ENCODE peak calls at places on chromosomes 12 and 14, in ten cellular contexts. One of them, this sample, is unnamed.

GRCh38 chr14:100612879-100613455 is 25.8 kb upstream of the BEGAIN start:
- DNase-seq in MCF 10A: no peak
- DNase-seq in mammary epithelial cell: no peak
- DNase-seq in GM20000: no peak
- DNase-seq in K562: peak
- DNase-seq in CD8-positive, alpha-beta T cell: no peak
- DNase-seq in fibroblast of lung: no peak
- DNase-seq in HFFc6: no peak
- DNase-seq in AG04450: no peak
- DNase-seq in choroid plexus epithelial cell: no peak
- DNase-seq in this sample: no peak

GRCh38 chr14:90496379-90496778 is 99.5 kb downstream of the CALM1 start:
- DNase-seq in HFFc6: no peak
- DNase-seq in GM20000: no peak
- DNase-seq in fibroblast of lung: no peak
- DNase-seq in mammary epithelial cell: no peak
- DNase-seq in K562: no peak
- DNase-seq in MCF 10A: no peak
- DNase-seq in CD8-positive, alpha-beta T cell: no peak
- DNase-seq in choroid plexus epithelial cell: no peak
- DNase-seq in AG04450: no peak
- DNase-seq in this sample: peak

GRCh38 chr12:66269757-66270383 is 32.4 kb upstream of the HELB start:
- DNase-seq in GM20000: peak
- DNase-seq in HFFc6: peak
- DNase-seq in MCF 10A: peak
- DNase-seq in fibroblast of lung: peak
- DNase-seq in mammary epithelial cell: peak
- DNase-seq in choroid plexus epithelial cell: peak
- DNase-seq in K562: no peak
- DNase-seq in CD8-positive, alpha-beta T cell: peak
- DNase-seq in AG04450: peak
- DNase-seq in this sample: peak

GRCh38 chr14:25042362-25043299 is 7.3 kb downstream of the STXBP6 start:
- DNase-seq in CD8-positive, alpha-beta T cell: no peak
- DNase-seq in MCF 10A: no peak
- DNase-seq in HFFc6: peak
- DNase-seq in choroid plexus epithelial cell: peak
- DNase-seq in fibroblast of lung: peak
- DNase-seq in mammary epithelial cell: no peak
- DNase-seq in AG04450: no peak
- DNase-seq in K562: peak
- DNase-seq in GM20000: no peak
- DNase-seq in this sample: no peak

GRCh38 chr14:71780822-71781221 is 151.4 kb upstream of the RGS6 start:
- DNase-seq in fibroblast of lung: no peak
- DNase-seq in K562: no peak
- DNase-seq in AG04450: no peak
- DNase-seq in mammary epithelial cell: no peak
- DNase-seq in HFFc6: no peak
- DNase-seq in MCF 10A: no peak
- DNase-seq in GM20000: no peak
- DNase-seq in choroid plexus epithelial cell: no peak
- DNase-seq in CD8-positive, alpha-beta T cell: no peak
- DNase-seq in this sample: no peak

GRCh38 chr14:60760648-60761364 is 26.2 kb downstream of the MNAT1 start:
- DNase-seq in choroid plexus epithelial cell: no peak
- DNase-seq in fibroblast of lung: no peak
- DNase-seq in MCF 10A: peak
- DNase-seq in GM20000: no peak
- DNase-seq in K562: no peak
- DNase-seq in CD8-positive, alpha-beta T cell: no peak
- DNase-seq in mammary epithelial cell: peak
- DNase-seq in HFFc6: no peak
- DNase-seq in AG04450: no peak
- DNase-seq in this sample: no peak

GRCh38 chr12:32254260-32254659 is 145.1 kb upstream of the FGD4 start:
- DNase-seq in K562: no peak
- DNase-seq in MCF 10A: no peak
- DNase-seq in mammary epithelial cell: no peak
- DNase-seq in HFFc6: no peak
- DNase-seq in CD8-positive, alpha-beta T cell: no peak
- DNase-seq in GM20000: no peak
- DNase-seq in choroid plexus epithelial cell: no peak
- DNase-seq in fibroblast of lung: no peak
- DNase-seq in AG04450: no peak
- DNase-seq in this sample: no peak

GRCh38 chr12:124497658-124498057 is 69.8 kb downstream of the NCOR2 start:
- DNase-seq in choroid plexus epithelial cell: peak
- DNase-seq in AG04450: peak
- DNase-seq in HFFc6: peak
- DNase-seq in mammary epithelial cell: peak
- DNase-seq in fibroblast of lung: peak
- DNase-seq in MCF 10A: no peak
- DNase-seq in CD8-positive, alpha-beta T cell: no peak
- DNase-seq in K562: no peak
- DNase-seq in GM20000: peak
- DNase-seq in this sample: no peak

GRCh38 chr14:103531421-103532215 is 2.6 kb downstream of the TRMT61A start:
- DNase-seq in AG04450: no peak
- DNase-seq in CD8-positive, alpha-beta T cell: no peak
- DNase-seq in choroid plexus epithelial cell: no peak
- DNase-seq in HFFc6: no peak
- DNase-seq in GM20000: no peak
- DNase-seq in MCF 10A: no peak
- DNase-seq in K562: no peak
- DNase-seq in mammary epithelial cell: no peak
- DNase-seq in fibroblast of lung: no peak
- DNase-seq in this sample: no peak

GRCh38 chr14:93156693-93157369 is 27.9 kb downstream of the MOAP1 start:
- DNase-seq in fibroblast of lung: no peak
- DNase-seq in mammary epithelial cell: no peak
- DNase-seq in K562: no peak
- DNase-seq in GM20000: no peak
- DNase-seq in MCF 10A: no peak
- DNase-seq in AG04450: no peak
- DNase-seq in choroid plexus epithelial cell: no peak
- DNase-seq in HFFc6: no peak
- DNase-seq in CD8-positive, alpha-beta T cell: no peak
- DNase-seq in this sample: peak

GRCh38 chr12:119666900-119667576 is 895 bp upstream of the PRKAB1 start:
- DNase-seq in GM20000: peak
- DNase-seq in AG04450: no peak
- DNase-seq in choroid plexus epithelial cell: no peak
- DNase-seq in fibroblast of lung: no peak
- DNase-seq in CD8-positive, alpha-beta T cell: no peak
- DNase-seq in mammary epithelial cell: no peak
- DNase-seq in K562: no peak
- DNase-seq in MCF 10A: no peak
- DNase-seq in HFFc6: no peak
- DNase-seq in this sample: peak

GRCh38 chr14:78974691-78975090 is 804.5 kb downstream of the NRXN3 start:
- DNase-seq in choroid plexus epithelial cell: no peak
- DNase-seq in mammary epithelial cell: peak
- DNase-seq in K562: no peak
- DNase-seq in CD8-positive, alpha-beta T cell: no peak
- DNase-seq in AG04450: no peak
- DNase-seq in MCF 10A: peak
- DNase-seq in HFFc6: no peak
- DNase-seq in GM20000: no peak
- DNase-seq in fibroblast of lung: peak
- DNase-seq in this sample: no peak

GRCh38 chr12:123076604-123077297 is 74.1 kb downstream of the PITPNM2 start:
- DNase-seq in K562: no peak
- DNase-seq in MCF 10A: no peak
- DNase-seq in GM20000: peak
- DNase-seq in AG04450: no peak
- DNase-seq in fibroblast of lung: no peak
- DNase-seq in choroid plexus epithelial cell: peak
- DNase-seq in mammary epithelial cell: peak
- DNase-seq in HFFc6: no peak
- DNase-seq in CD8-positive, alpha-beta T cell: peak
- DNase-seq in this sample: peak

GRCh38 chr12:113154351-113154973 is 4.9 kb downstream of the CFAP73 start:
- DNase-seq in HFFc6: no peak
- DNase-seq in choroid plexus epithelial cell: peak
- DNase-seq in AG04450: no peak
- DNase-seq in GM20000: peak
- DNase-seq in mammary epithelial cell: no peak
- DNase-seq in K562: no peak
- DNase-seq in fibroblast of lung: peak
- DNase-seq in MCF 10A: no peak
- DNase-seq in CD8-positive, alpha-beta T cell: no peak
- DNase-seq in this sample: no peak

GRCh38 chr14:64698899-64699298 is 5.3 kb upstream of the PLEKHG3 start:
- DNase-seq in mammary epithelial cell: no peak
- DNase-seq in choroid plexus epithelial cell: no peak
- DNase-seq in K562: no peak
- DNase-seq in CD8-positive, alpha-beta T cell: no peak
- DNase-seq in MCF 10A: no peak
- DNase-seq in GM20000: no peak
- DNase-seq in HFFc6: no peak
- DNase-seq in AG04450: no peak
- DNase-seq in fibroblast of lung: no peak
- DNase-seq in this sample: no peak

GRCh38 chr12:47938093-47938492 is 25.3 kb upstream of the TMEM106C start:
- DNase-seq in AG04450: no peak
- DNase-seq in MCF 10A: peak
- DNase-seq in HFFc6: peak
- DNase-seq in CD8-positive, alpha-beta T cell: no peak
- DNase-seq in GM20000: no peak
- DNase-seq in mammary epithelial cell: peak
- DNase-seq in choroid plexus epithelial cell: peak
- DNase-seq in fibroblast of lung: peak
- DNase-seq in K562: no peak
- DNase-seq in this sample: no peak

GRCh38 chr12:32671930-32672785 is 6.9 kb upstream of the DNM1L start:
- DNase-seq in fibroblast of lung: peak
- DNase-seq in K562: peak
- DNase-seq in choroid plexus epithelial cell: peak
- DNase-seq in GM20000: peak
- DNase-seq in mammary epithelial cell: peak
- DNase-seq in CD8-positive, alpha-beta T cell: no peak
- DNase-seq in MCF 10A: peak
- DNase-seq in HFFc6: peak
- DNase-seq in AG04450: peak
- DNase-seq in this sample: peak

DNA sequence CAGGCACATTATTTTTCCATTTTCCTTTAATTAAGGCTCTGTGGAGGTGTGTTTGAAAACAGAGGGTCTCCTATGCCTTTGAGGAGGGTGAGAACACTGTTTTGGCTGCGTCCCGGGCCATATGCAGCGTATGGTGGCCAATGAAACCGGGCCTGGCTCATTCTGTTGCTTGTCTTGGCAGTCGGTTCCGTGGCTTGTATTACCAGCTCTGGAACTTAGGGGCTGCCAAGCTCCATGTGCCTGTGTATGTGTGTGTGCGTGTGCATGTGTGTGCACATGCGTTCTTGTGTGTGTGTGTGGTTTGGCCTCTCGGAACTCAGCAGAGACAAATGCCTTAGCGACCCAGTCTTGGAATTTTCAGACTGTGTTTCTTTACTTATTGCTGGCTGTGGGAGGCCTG is 2.7 kb downstream of the JDP2 start:
- DNase-seq in choroid plexus epithelial cell: peak
- DNase-seq in AG04450: no peak
- DNase-seq in MCF 10A: no peak
- DNase-seq in CD8-positive, alpha-beta T cell: no peak
- DNase-seq in GM20000: no peak
- DNase-seq in K562: no peak
- DNase-seq in mammary epithelial cell: no peak
- DNase-seq in HFFc6: no peak
- DNase-seq in fibroblast of lung: peak
- DNase-seq in this sample: no peak
- TF ChIP-seq CTCF in choroid plexus epithelial cell: peak
- TF ChIP-seq CTCF in AG04450: no peak
- TF ChIP-seq CTCF in MCF 10A: no peak
- TF ChIP-seq CTCF in CD8-positive, alpha-beta T cell: no peak
- TF ChIP-seq CTCF in GM20000: no peak
- TF ChIP-seq CTCF in K562: no peak
- TF ChIP-seq CTCF in mammary epithelial cell: no peak
- TF ChIP-seq CTCF in HFFc6: no peak
- TF ChIP-seq CTCF in fibroblast of lung: no peak
- TF ChIP-seq CTCF in this sample: no peak

GRCh38 chr14:99190696-99191662 is 81.0 kb downstream of the BCL11B start:
- DNase-seq in mammary epithelial cell: peak
- DNase-seq in CD8-positive, alpha-beta T cell: peak
- DNase-seq in K562: no peak
- DNase-seq in fibroblast of lung: no peak
- DNase-seq in GM20000: no peak
- DNase-seq in MCF 10A: peak
- DNase-seq in HFFc6: no peak
- DNase-seq in AG04450: no peak
- DNase-seq in choroid plexus epithelial cell: no peak
- DNase-seq in this sample: no peak
- TF ChIP-seq CTCF in mammary epithelial cell: peak
- TF ChIP-seq CTCF in CD8-positive, alpha-beta T cell: peak
- TF ChIP-seq CTCF in K562: no peak
- TF ChIP-seq CTCF in fibroblast of lung: no peak
- TF ChIP-seq CTCF in GM20000: no peak
- TF ChIP-seq CTCF in MCF 10A: peak
- TF ChIP-seq CTCF in HFFc6: no peak
- TF ChIP-seq CTCF in AG04450: no peak
- TF ChIP-seq CTCF in choroid plexus epithelial cell: no peak
- TF ChIP-seq CTCF in this sample: no peak

GRCh38 chr14:50452285-50452684 is 55.6 kb upstream of the CDKL1 start:
- DNase-seq in mammary epithelial cell: no peak
- DNase-seq in GM20000: no peak
- DNase-seq in CD8-positive, alpha-beta T cell: no peak
- DNase-seq in K562: no peak
- DNase-seq in fibroblast of lung: peak
- DNase-seq in MCF 10A: peak
- DNase-seq in choroid plexus epithelial cell: peak
- DNase-seq in AG04450: no peak
- DNase-seq in HFFc6: no peak
- DNase-seq in this sample: no peak
- TF ChIP-seq CTCF in mammary epithelial cell: no peak
- TF ChIP-seq CTCF in GM20000: no peak
- TF ChIP-seq CTCF in CD8-positive, alpha-beta T cell: no peak
- TF ChIP-seq CTCF in K562: no peak
- TF ChIP-seq CTCF in fibroblast of lung: no peak
- TF ChIP-seq CTCF in MCF 10A: no peak
- TF ChIP-seq CTCF in choroid plexus epithelial cell: no peak
- TF ChIP-seq CTCF in AG04450: no peak
- TF ChIP-seq CTCF in HFFc6: no peak
- TF ChIP-seq CTCF in this sample: no peak

GRCh38 chr12:12871587-12872138 is 19.7 kb upstream of the GPRC5A start:
- DNase-seq in CD8-positive, alpha-beta T cell: no peak
- DNase-seq in choroid plexus epithelial cell: no peak
- DNase-seq in HFFc6: no peak
- DNase-seq in MCF 10A: no peak
- DNase-seq in AG04450: no peak
- DNase-seq in GM20000: no peak
- DNase-seq in K562: no peak
- DNase-seq in mammary epithelial cell: no peak
- DNase-seq in fibroblast of lung: no peak
- DNase-seq in this sample: no peak
- TF ChIP-seq CTCF in CD8-positive, alpha-beta T cell: no peak
- TF ChIP-seq CTCF in choroid plexus epithelial cell: no peak
- TF ChIP-seq CTCF in HFFc6: no peak
- TF ChIP-seq CTCF in MCF 10A: no peak
- TF ChIP-seq CTCF in AG04450: no peak
- TF ChIP-seq CTCF in GM20000: no peak
- TF ChIP-seq CTCF in K562: no peak
- TF ChIP-seq CTCF in mammary epithelial cell: no peak
- TF ChIP-seq CTCF in fibroblast of lung: no peak
- TF ChIP-seq CTCF in this sample: no peak

This sample was measured in GM13976.